ENCODE peak calls at places on chromosome 1, in four cellular contexts. H is heart right ventricle, D is tibial artery, G is fibroblast of lung. K is an unnamed sample.

GRCh38 chr1:44237721-44238457 is 24.6 kb downstream of the DMAP1 start:
- DNase-seq in H (no peak), D (peak; percentile 83), G (peak; percentile 12), K (no peak)

GRCh38 chr1:38476111-38476783 is 383.3 kb downstream of the RRAGC start:
- DNase-seq in H (no peak), D (no peak), G (peak; percentile 15), K (no peak)

GRCh38 chr1:172135923-172136610 is 284.4 kb upstream of the C1orf105 start:
- DNase-seq in H (no peak), D (no peak), G (peak; percentile 85), K (no peak)

GRCh38 chr1:236808005-236808404 is 12.9 kb downstream of the MTR start:
- DNase-seq in H (no peak), D (no peak), G (peak; percentile 16), K (no peak)

GRCh38 chr1:88237026-88237425 is 447.0 kb upstream of the PKN2 start:
- DNase-seq in H (no peak), D (no peak), G (peak; percentile 90), K (no peak)

GRCh38 chr1:2194319-2194897 is at the start of gene FAAP20:
- DNase-seq in H (no peak), D (no peak), G (peak; percentile 53), K (peak; percentile 68)

GRCh38 chr1:34306568-34306967 is 129.9 kb downstream of the C1orf94 start:
- DNase-seq in H (no peak), D (no peak), G (no peak), K (no peak)

GRCh38 chr1:215744419-215744818 is 177.3 kb downstream of the KCTD3 start:
- DNase-seq in H (no peak), D (no peak), G (peak; percentile 53), K (no peak)

GRCh38 chr1:86429830-86430229 is 5.9 kb downstream of the CLCA2 start:
- DNase-seq in H (peak; percentile 55), D (peak; percentile 77), G (peak; percentile 94), K (peak; percentile 75)

GRCh38 chr1:82269466-82269865 is 468.7 kb downstream of the ADGRL2 start:
- DNase-seq in H (no peak), D (no peak), G (peak; percentile 58), K (no peak)

GRCh38 chr1:17239420-17239819 is 9.5 kb upstream of the PADI3 start:
- DNase-seq in H (peak; percentile 39), D (no peak), G (peak; percentile 97), K (no peak)

GRCh38 chr1:218742478-218743260 is 397.5 kb downstream of the TGFB2 start:
- DNase-seq in H (no peak), D (no peak), G (peak; percentile 10), K (no peak)

DNA sequence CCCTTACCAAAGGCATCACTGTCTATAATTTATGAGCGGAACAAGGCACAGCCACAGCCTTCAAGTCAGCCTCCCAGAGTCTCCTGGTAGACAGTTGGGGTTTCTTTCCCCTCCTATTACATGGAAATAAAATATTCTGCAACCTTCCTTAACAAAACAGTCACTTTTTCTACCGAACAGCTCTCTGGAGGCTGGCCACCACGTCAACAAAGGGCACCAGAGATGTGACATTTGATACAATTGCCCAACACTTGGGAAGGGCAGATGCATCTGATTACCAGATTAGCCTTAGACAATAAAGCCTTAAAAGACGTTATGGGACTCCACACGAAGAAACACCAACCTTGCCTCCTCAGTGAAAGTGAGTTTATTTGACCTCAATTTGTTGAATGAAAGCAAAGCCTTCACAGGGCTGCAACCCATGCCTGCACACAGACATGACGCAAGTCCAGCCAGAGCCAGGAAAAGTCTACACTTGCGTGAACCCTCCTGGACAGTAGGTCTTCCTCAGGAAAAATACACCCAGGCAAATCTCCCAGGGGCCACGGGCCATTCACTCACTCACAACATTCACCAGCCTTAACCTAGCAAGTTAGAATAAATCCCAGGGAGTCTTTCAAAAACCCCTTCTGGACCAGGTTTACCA is 136.1 kb downstream of the TGFBR3 start:
- DNase-seq in H (no peak), D (no peak), G (no peak), K (no peak)
- H3K4me1 ChIP-seq in H (peaks cover 62% of the 10 kb centered on the region), D (no peaks in the 10 kb centered on the region), G (peaks cover 15% of the 10 kb centered on the region), K (peaks cover 70% of the 10 kb centered on the region)

GRCh38 chr1:201625711-201626300 is 86.9 kb downstream of the NAV1 start:
- DNase-seq in H (no peak), D (no peak), G (peak; percentile 52), K (no peak)

GRCh38 chr1:201622353-201622752 is 83.4 kb downstream of the NAV1 start:
- DNase-seq in H (no peak), D (no peak), G (no peak), K (no peak)

GRCh38 chr1:201626629-201627275 is 87.8 kb downstream of the NAV1 start:
- DNase-seq in H (no peak), D (no peak), G (no peak), K (no peak)

GRCh38 chr1:201622824-201623223 is 83.9 kb downstream of the NAV1 start:
- DNase-seq in H (no peak), D (no peak), G (no peak), K (no peak)

DNA sequence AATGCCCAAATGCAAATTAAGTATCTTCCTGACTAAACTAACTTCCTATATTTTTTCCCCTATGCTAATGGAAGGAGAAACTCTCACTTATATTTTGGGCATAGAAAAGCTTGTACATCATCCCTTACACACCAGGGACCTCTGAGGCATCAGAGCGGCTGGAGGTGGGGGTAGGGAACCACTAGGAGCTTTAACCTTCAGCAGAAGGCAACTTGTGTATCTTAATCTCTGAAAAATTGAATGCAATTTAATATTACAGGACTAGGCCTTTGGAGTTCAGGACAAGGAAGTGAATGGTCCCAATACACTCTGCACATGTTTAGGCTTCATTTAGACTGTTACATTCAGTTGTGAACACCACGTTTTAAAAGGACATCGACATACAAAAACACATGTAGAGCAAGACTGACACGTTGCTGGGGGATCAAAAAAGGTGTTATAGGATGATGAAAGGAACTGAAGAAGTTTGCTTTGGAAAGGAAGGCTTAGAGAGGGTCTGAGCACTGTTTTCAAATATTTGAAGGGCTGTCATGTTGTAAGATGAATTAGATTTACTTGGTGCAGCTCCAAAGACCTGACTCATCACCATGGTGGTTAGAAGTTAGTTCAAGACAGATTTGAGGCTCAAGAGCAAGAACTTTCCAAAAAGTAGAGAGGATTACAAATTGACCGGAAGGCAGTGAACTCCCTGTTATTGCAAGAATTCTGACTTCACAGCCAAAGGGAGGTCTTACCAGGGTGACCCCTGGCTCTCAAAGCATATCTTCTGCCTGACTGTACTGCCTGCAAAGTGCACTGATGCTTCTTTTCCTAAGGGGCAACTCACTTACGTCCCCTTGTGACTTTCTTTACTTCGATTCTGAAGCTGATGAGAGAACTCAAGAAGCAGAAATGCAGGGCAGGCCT is 86.1 kb downstream of the NAV1 start:
- DNase-seq in H (no peak), D (no peak), G (peak; percentile 100), K (no peak)
- TF ChIP-seq CTCF in H (no peak), D (no peak), G (peak; percentile 14), K (no peak)

DNA sequence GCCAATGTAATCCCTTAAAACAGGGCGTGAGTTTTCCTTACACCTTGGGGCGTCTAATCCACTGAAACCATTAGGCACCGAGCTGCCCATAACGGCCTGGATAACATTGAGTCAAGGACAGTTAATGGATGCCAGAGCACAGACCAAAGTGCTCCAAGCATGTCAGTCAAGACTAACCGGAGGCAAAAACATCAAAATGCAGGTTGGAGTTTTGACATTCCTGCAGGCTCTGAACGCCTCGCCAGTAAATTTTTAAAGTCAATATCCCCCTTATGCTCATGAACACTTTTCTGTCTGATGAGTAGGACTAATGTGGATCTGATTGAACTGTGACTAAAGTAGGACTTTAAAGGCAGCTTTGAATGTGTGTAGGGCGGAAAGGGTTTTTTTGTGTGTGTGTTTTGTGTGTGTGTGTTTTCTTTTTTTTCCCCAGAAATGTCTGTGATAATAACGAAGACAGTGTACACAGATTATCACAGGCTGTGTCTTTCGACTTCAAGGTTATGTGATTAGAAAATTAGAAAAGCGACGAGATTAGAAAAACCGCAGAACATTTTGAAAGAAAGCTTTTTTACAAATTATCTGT is 194.2 kb upstream of the PROX1 start:
- DNase-seq in H (no peak), D (no peak), G (no peak), K (no peak)
- H3K4me1 ChIP-seq in H (no peaks in the 10 kb centered on the region), D (no peaks in the 10 kb centered on the region), G (no peaks in the 10 kb centered on the region), K (no peaks in the 10 kb centered on the region)

GRCh38 chr1:32759997-32760623 is 57.0 kb downstream of the YARS1 start:
- DNase-seq in H (no peak), D (no peak), G (peak; percentile 92), K (peak; percentile 90)
- TF ChIP-seq CTCF in H (no peak), D (no peak), G (no peak), K (no peak)